ENCODE peak calls at places on chromosomes 16 and 17, in ten cellular contexts. N, Q, M, A, B, I, K, W, Y and O are unnamed samples.

GRCh38 chr16:4726616-4727015 is 7.5 kb downstream of the ANKS3 start:
- DNase-seq in N (no peak), Q (no peak), M (no peak), A (no peak), B (no peak), I (no peak), K (no peak), W (no peak), Y (no peak), O (no peak)

GRCh38 chr17:59791603-59792457 is 84.4 kb downstream of the VMP1 start:
- DNase-seq in N (no peak), Q (no peak), M (no peak), A (no peak), B (no peak), I (no peak), K (peak; percentile 68), W (no peak), Y (no peak), O (no peak)

GRCh38 chr16:17434006-17434405 is 36.8 kb downstream of the XYLT1 start:
- DNase-seq in N (no peak), Q (no peak), M (no peak), A (no peak), B (no peak), I (no peak), K (no peak), W (no peak), Y (no peak), O (no peak)

GRCh38 chr17:30224419-30224960 is 11.0 kb downstream of the SLC6A4 start:
- DNase-seq in N (no peak), Q (no peak), M (no peak), A (no peak), B (no peak), I (no peak), K (no peak), W (no peak), Y (no peak), O (no peak)

GRCh38 chr17:76560877-76561221 is 21.0 kb downstream of the PRCD start:
- DNase-seq in N (no peak), Q (no peak), M (no peak), A (no peak), B (no peak), I (no peak), K (no peak), W (no peak), Y (no peak), O (no peak)

GRCh38 chr16:52548261-52549010 is 1.5 kb upstream of the TOX3 start:
- DNase-seq in N (no peak), Q (no peak), M (no peak), A (no peak), B (no peak), I (no peak), K (no peak), W (peak; percentile 53), Y (no peak), O (no peak)

GRCh38 chr17:28720247-28720996 is 637 bp downstream of the RPL23A start:
- DNase-seq in N (no peak), Q (no peak), M (peak; percentile 33), A (no peak), B (peak; percentile 65), I (no peak), K (peak; percentile 42), W (no peak), Y (no peak), O (no peak)

GRCh38 chr17:9242983-9243382 is 221.7 kb downstream of the NTN1 start:
- DNase-seq in N (no peak), Q (no peak), M (no peak), A (no peak), B (no peak), I (no peak), K (no peak), W (no peak), Y (no peak), O (no peak)

GRCh38 chr17:41322903-41323895 is 7.7 kb upstream of the KRTAP17-1 start:
- DNase-seq in N (no peak), Q (no peak), M (no peak), A (no peak), B (no peak), I (no peak), K (no peak), W (no peak), Y (no peak), O (no peak)

GRCh38 chr16:74291577-74292208 is 4.9 kb upstream of the PSMD7 start:
- DNase-seq in N (peak; percentile 21), Q (no peak), M (no peak), A (no peak), B (no peak), I (no peak), K (peak; percentile 68), W (no peak), Y (no peak), O (no peak)

GRCh38 chr17:17784599-17785264 is 52.1 kb downstream of the SREBF1 start:
- DNase-seq in N (no peak), Q (no peak), M (no peak), A (no peak), B (peak; percentile 41), I (no peak), K (no peak), W (peak; percentile 41), Y (no peak), O (peak; percentile 48)

GRCh38 chr16:85418978-85419491 is 194.1 kb upstream of the GSE1 start:
- DNase-seq in N (no peak), Q (no peak), M (no peak), A (no peak), B (no peak), I (peak; percentile 2), K (no peak), W (no peak), Y (no peak), O (no peak)

GRCh38 chr16:69724981-69725479 is 1.3 kb downstream of the NQO1 start:
- DNase-seq in N (no peak), Q (no peak), M (no peak), A (no peak), B (no peak), I (no peak), K (peak; percentile 33), W (no peak), Y (no peak), O (no peak)

GRCh38 chr16:20617271-20617670 is 41.1 kb upstream of the ACSM2B start:
- DNase-seq in N (no peak), Q (no peak), M (no peak), A (no peak), B (no peak), I (no peak), K (no peak), W (no peak), Y (no peak), O (no peak)

GRCh38 chr17:28622186-28622585 is 8.2 kb upstream of the RSKR start:
- DNase-seq in N (no peak), Q (no peak), M (no peak), A (no peak), B (no peak), I (no peak), K (no peak), W (no peak), Y (no peak), O (no peak)

GRCh38 chr16:6611535-6611934 is 721.1 kb upstream of the RBFOX1 start:
- DNase-seq in N (no peak), Q (no peak), M (no peak), A (no peak), B (no peak), I (no peak), K (no peak), W (no peak), Y (no peak), O (no peak)

GRCh38 chr17:72747416-72747815 is 345.1 kb downstream of the SLC39A11 start:
- DNase-seq in N (no peak), Q (no peak), M (no peak), A (no peak), B (no peak), I (no peak), K (no peak), W (no peak), Y (no peak), O (no peak)

GRCh38 chr16:3968556-3968955 is 88.0 kb upstream of the CREBBP start:
- DNase-seq in N (no peak), Q (no peak), M (no peak), A (no peak), B (no peak), I (no peak), K (no peak), W (no peak), Y (no peak), O (no peak)

GRCh38 chr16:10752843-10753523 is 9.3 kb downstream of the NUBP1 start:
- DNase-seq in N (no peak), Q (no peak), M (no peak), A (no peak), B (no peak), I (no peak), K (no peak), W (no peak), Y (no peak), O (no peak)

GRCh38 chr16:19913306-19913717 is 28.7 kb upstream of the GPRC5B start:
- DNase-seq in N (no peak), Q (no peak), M (no peak), A (no peak), B (no peak), I (no peak), K (no peak), W (no peak), Y (no peak), O (no peak)

GRCh38 chr16:27993587-27993986 is 69.9 kb downstream of the GSG1L start:
- DNase-seq in N (no peak), Q (no peak), M (no peak), A (no peak), B (no peak), I (no peak), K (no peak), W (no peak), Y (no peak), O (no peak)

GRCh38 chr16:49838361-49838638 is 17.6 kb downstream of the ZNF423 start:
- DNase-seq in N (no peak), Q (no peak), M (no peak), A (no peak), B (no peak), I (no peak), K (no peak), W (peak; percentile 56), Y (no peak), O (no peak)

GRCh38 chr16:57600048-57600835 is 28.2 kb upstream of the ADGRG1 start:
- DNase-seq in N (no peak), Q (no peak), M (peak; percentile 42), A (no peak), B (peak; percentile 39), I (peak; percentile 75), K (peak; percentile 42), W (peak; percentile 69), Y (no peak), O (no peak)

GRCh38 chr16:75433732-75434413 is 570 bp upstream of the CFDP1 start:
- DNase-seq in N (peak; percentile 94), Q (peak; percentile 66), M (no peak), A (peak; percentile 80), B (peak; percentile 88), I (no peak), K (peak; percentile 78), W (no peak), Y (no peak), O (no peak)

GRCh38 chr17:12856451-12856850 is 67.2 kb downstream of the ARHGAP44 start:
- DNase-seq in N (no peak), Q (no peak), M (no peak), A (no peak), B (no peak), I (no peak), K (no peak), W (no peak), Y (no peak), O (no peak)

GRCh38 chr16:70267516-70267915 is 15.8 kb upstream of the EXOSC6 start:
- DNase-seq in N (peak; percentile 36), Q (no peak), M (no peak), A (no peak), B (peak; percentile 45), I (peak; percentile 54), K (peak; percentile 53), W (no peak), Y (no peak), O (no peak)

GRCh38 chr16:4593069-4593468 is 21.6 kb downstream of the UBALD1 start:
- DNase-seq in N (no peak), Q (no peak), M (no peak), A (no peak), B (no peak), I (peak; percentile 38), K (no peak), W (peak; percentile 64), Y (no peak), O (no peak)